ENCODE peak calls at places on chromosome 21, in six cellular contexts. R is IMR-90, S is HepG2, Z is SK-N-SH, G is K562, B is GM12878. T is an unnamed sample.

GRCh38 chr21:36103434-36103833 is 31.4 kb upstream of the CBR3 start:
- DNase-seq in R (no peak), S (no peak), Z (no peak), G (no peak), B (no peak), T (no peak)

GRCh38 chr21:33828083-33828482 is 87.5 kb downstream of the ATP5PO start:
- DNase-seq in R (no peak), S (no peak), Z (no peak), G (no peak), B (no peak), T (no peak)

GRCh38 chr21:20661221-20661620 is 337.0 kb upstream of the NCAM2 start:
- DNase-seq in R (no peak), S (no peak), Z (no peak), G (no peak), B (no peak), T (no peak)

GRCh38 chr21:31162827-31163226 is 124.6 kb upstream of the KRTAP19-8 start:
- DNase-seq in R (peak), S (no peak), Z (peak), G (no peak), B (no peak), T (no peak)

GRCh38 chr21:25834376-25834775 is 99.6 kb downstream of the GABPA start:
- DNase-seq in R (no peak), S (no peak), Z (no peak), G (no peak), B (no peak), T (no peak)

GRCh38 chr21:36330904-36331303 is 10.9 kb downstream of the MORC3 start:
- DNase-seq in R (peak), S (peak), Z (peak), G (peak), B (peak), T (peak)

GRCh38 chr21:42508371-42508770 is 5.3 kb upstream of the SLC37A1 start:
- DNase-seq in R (no peak), S (no peak), Z (no peak), G (no peak), B (no peak), T (no peak)

GRCh38 chr21:41428311-41428710 is 2.3 kb downstream of the MX1 start:
- DNase-seq in R (no peak), S (no peak), Z (no peak), G (no peak), B (no peak), T (no peak)

GRCh38 chr21:33884361-33885157 is 31.0 kb downstream of the ATP5PO start:
- DNase-seq in R (no peak), S (no peak), Z (no peak), G (no peak), B (no peak), T (no peak)

GRCh38 chr21:42047821-42048613 is 23.1 kb upstream of the UMODL1 start:
- DNase-seq in R (peak), S (no peak), Z (no peak), G (no peak), B (no peak), T (no peak)

GRCh38 chr21:32065654-32066053 is 192.8 kb downstream of the HUNK start:
- DNase-seq in R (no peak), S (no peak), Z (no peak), G (no peak), B (no peak), T (no peak)

GRCh38 chr21:29730281-29730680 is 209.5 kb downstream of the GRIK1 start:
- DNase-seq in R (no peak), S (no peak), Z (no peak), G (no peak), B (no peak), T (no peak)

DNA sequence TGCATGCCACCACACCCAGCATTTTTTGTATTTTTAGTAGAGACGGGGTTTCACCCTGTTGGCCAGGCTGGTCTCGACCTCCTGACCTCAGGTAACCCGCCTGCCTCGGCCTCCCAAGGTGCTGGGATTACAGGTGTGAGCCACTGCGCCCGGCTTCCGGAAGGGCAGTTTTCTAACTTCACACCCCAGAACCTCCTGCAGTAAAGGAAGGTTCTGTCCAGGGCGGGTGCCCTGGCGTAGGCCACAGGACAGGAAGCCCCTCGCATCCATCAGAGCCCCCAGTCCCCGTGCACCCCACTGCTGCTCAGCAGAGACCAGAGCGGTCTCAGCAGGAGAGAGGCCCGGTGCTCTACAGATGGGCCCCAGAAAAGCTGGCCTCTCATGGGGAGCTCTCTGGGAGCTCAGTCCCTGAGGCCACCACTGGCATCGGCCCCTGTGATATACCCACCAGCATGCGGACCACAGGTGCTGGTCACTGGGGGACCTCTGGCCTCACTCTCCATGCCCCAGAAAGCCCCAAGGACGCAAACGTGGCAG is 4.1 kb upstream of the DNMT3L start:
- DNase-seq in R (no peak), S (no peak), Z (no peak), G (no peak), B (no peak), T (no peak)
- TF ChIP-seq RAD21 in R (no peak), S (no peak), Z (no peak), G (no peak), B (no peak), T (no peak)

GRCh38 chr21:37509802-37510393 is 143.3 kb downstream of the DYRK1A start:
- DNase-seq in R (peak), S (no peak), Z (peak), G (no peak), B (no peak), T (no peak)
- TF ChIP-seq SMC3 in R (no peak), S (no peak), Z (no peak), G (no peak), B (no peak), T (no peak)

GRCh38 chr21:44017601-44018000 is 5.5 kb downstream of the TRAPPC10 start:
- DNase-seq in R (no peak), S (no peak), Z (no peak), G (no peak), B (no peak), T (no peak)

GRCh38 chr21:44019568-44019958 is 7.5 kb downstream of the TRAPPC10 start:
- DNase-seq in R (no peak), S (no peak), Z (no peak), G (no peak), B (no peak), T (no peak)

GRCh38 chr21:44018127-44018526 is 6.0 kb downstream of the TRAPPC10 start:
- DNase-seq in R (no peak), S (no peak), Z (no peak), G (no peak), B (no peak), T (no peak)

GRCh38 chr21:44020551-44020950 is 8.4 kb downstream of the TRAPPC10 start:
- DNase-seq in R (no peak), S (no peak), Z (no peak), G (no peak), B (no peak), T (no peak)

DNA sequence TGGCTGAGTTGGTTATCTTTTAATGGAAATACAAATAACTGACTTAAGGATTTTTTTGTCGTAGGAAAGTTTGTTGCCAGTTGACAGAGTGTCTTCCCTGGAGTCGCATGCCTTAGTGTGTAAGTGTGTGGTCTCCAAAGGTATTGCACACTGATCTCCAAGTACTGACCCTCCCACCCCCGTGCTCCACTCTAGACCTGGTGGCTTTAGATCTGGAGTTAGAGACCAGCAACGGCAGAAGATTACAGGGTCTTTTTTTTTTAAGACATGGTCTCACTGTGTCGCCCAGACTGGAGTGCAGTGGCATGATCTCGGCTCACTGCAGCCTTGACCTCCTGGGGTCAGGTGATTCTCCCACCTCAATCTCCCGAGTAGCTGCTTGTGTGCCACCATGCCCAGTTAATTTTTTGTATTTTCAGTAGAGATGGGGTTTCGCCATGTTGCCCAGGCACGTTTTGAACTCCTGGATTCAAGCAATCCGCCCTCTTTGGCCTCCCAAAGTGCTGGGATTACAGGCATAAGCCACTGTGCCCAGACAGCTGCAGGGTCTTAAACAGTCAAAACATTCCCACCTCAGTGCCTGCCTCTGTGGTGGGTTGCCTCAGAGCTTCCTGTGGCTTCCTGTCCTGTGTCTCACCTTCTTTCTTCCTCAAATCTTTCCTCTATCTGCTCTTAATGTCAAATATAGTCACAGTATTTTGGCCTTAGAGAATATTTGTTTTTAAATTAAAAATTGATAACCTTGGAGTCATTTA is 6.9 kb downstream of the TRAPPC10 start:
- DNase-seq in R (no peak), S (no peak), Z (no peak), G (peak), B (no peak), T (no peak)
- TF ChIP-seq RAD21 in R (no peak), S (no peak), Z (no peak), G (no peak), B (no peak), T (no peak)

DNA sequence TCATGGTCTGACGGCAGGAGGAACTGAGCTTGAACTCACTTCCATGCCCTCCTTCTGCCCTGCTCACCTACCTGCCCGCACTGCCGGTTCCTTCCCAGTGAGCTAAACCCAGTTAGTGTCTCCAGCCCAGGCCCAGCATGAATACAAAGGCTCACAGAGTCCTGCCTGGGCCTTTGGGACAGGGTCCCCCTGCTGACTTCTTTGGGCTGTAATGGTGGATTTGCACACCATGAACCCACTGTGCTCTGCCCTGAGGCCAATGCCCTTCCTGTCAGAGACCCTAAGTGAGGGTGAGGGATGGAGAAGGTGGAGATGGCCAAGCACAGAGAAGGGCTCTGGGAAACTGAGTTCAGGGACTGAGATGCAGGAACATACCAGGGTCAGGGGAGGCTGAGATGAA is 153.4 kb downstream of the PCP4 start:
- DNase-seq in R (no peak), S (no peak), Z (no peak), G (no peak), B (no peak), T (no peak)
- TF ChIP-seq SMC3 in R (no peak), S (no peak), Z (no peak), G (no peak), B (no peak), T (no peak)

GRCh38 chr21:45588861-45589491 is 46.7 kb upstream of the SLC19A1 start:
- DNase-seq in R (no peak), S (no peak), Z (no peak), G (no peak), B (no peak), T (no peak)

GRCh38 chr21:45589686-45590245 is 47.5 kb upstream of the SLC19A1 start:
- DNase-seq in R (no peak), S (no peak), Z (no peak), G (no peak), B (no peak), T (no peak)

GRCh38 chr21:45590246-45590725 is 48.0 kb upstream of the SLC19A1 start:
- DNase-seq in R (peak), S (no peak), Z (peak), G (peak), B (no peak), T (peak)

GRCh38 chr21:45586289-45586858 is 44.1 kb upstream of the SLC19A1 start:
- DNase-seq in R (no peak), S (no peak), Z (no peak), G (no peak), B (no peak), T (no peak)

GRCh38 chr21:45588086-45588825 is 46.0 kb upstream of the SLC19A1 start:
- DNase-seq in R (no peak), S (no peak), Z (no peak), G (no peak), B (no peak), T (no peak)
- TF ChIP-seq RAD21 in R (no peak), S (no peak), Z (no peak), G (no peak), B (no peak), T (no peak)

GRCh38 chr21:28521932-28522826 is 470.5 kb downstream of the LTN1 start:
- DNase-seq in R (peak), S (no peak), Z (peak), G (no peak), B (no peak), T (no peak)
- TF ChIP-seq SMC3 in R (peak), S (no peak), Z (peak), G (no peak), B (no peak), T (no peak)

GRCh38 chr21:15539376-15539775 is 190.4 kb upstream of the USP25 start:
- DNase-seq in R (no peak), S (no peak), Z (no peak), G (no peak), B (no peak), T (no peak)
- TF ChIP-seq RAD21 in R (no peak), S (no peak), Z (no peak), G (no peak), B (no peak), T (no peak)